ENCODE peak calls at places on chromosomes 7 and 10, in nine cellular contexts. X is neural progenitor cell, H is PC-3, W is MM.1S, R is left ventricle myocardium inferior, Z is fibroblast of lung, D is A549, N is suprapubic skin, K is Peyer's patch. U is an unnamed sample. For H3K4me1, the result is how much of the 10 kb centered on the place peaks cover.

GRCh38 chr7:2717293-2717904 is 29.4 kb downstream of the AMZ1 start:
- DNase-seq in R (peak), N (no peak), K (peak), D (no peak), H (no peak), Z (no peak), X (no peak), W (no peak), U (peak)

GRCh38 chr10:30434273-30435067 is 486 bp downstream of the MAP3K8 start:
- DNase-seq in Z (peak), H (peak), R (peak), X (peak), D (peak), N (peak), W (peak), K (peak), U (peak)

GRCh38 chr7:100963386-100963785 is 6.0 kb upstream of the MUC12 start:
- DNase-seq in X (no peak), N (no peak), R (no peak), W (no peak), H (no peak), K (no peak), Z (no peak), D (no peak), U (no peak)

GRCh38 chr7:125119559-125120115 is 190.0 kb upstream of the POT1 start:
- DNase-seq in X (no peak), K (no peak), Z (no peak), R (no peak), N (no peak), W (no peak), D (no peak), H (no peak), U (no peak)

GRCh38 chr10:19048901-19049300 is 300 bp downstream of the MALRD1 start:
- DNase-seq in K (no peak), D (no peak), H (no peak), R (no peak), X (peak), N (no peak), W (no peak), Z (no peak), U (no peak)

GRCh38 chr10:24209421-24209770 is 458 bp downstream of the KIAA1217 start:
- DNase-seq in R (no peak), D (no peak), Z (peak), W (peak), H (peak), X (peak), N (no peak), K (no peak), U (no peak)

GRCh38 chr10:86100581-86101061 is 266.0 kb downstream of the GRID1 start:
- DNase-seq in X (peak), H (peak), R (no peak), W (peak), K (no peak), Z (peak), D (peak), N (no peak), U (no peak)

GRCh38 chr7:70489808-70490207 is 642.1 kb upstream of the GALNT17 start:
- DNase-seq in W (no peak), X (no peak), K (no peak), H (no peak), R (no peak), Z (no peak), N (no peak), D (no peak), U (no peak)

GRCh38 chr10:69474688-69475432 is 23.6 kb downstream of the TSPAN15 start:
- DNase-seq in N (no peak), X (no peak), H (peak), W (no peak), R (no peak), D (peak), Z (peak), K (no peak), U (no peak)

GRCh38 chr7:114533151-114533550 is 118.5 kb downstream of the FOXP2 start:
- DNase-seq in R (no peak), Z (no peak), N (no peak), W (no peak), K (no peak), H (no peak), X (peak), D (peak), U (no peak)

GRCh38 chr7:77734590-77735421 is 38.5 kb downstream of the RSBN1L start:
- DNase-seq in R (no peak), Z (no peak), H (no peak), K (peak), N (no peak), D (peak), X (no peak), W (no peak), U (peak)

GRCh38 chr7:31074403-31074802 is 22.3 kb downstream of the ADCYAP1R1 start:
- DNase-seq in D (no peak), H (no peak), X (no peak), N (peak), R (peak), Z (no peak), K (peak), W (no peak), U (peak)

GRCh38 chr10:74018241-74018640 is 20.3 kb downstream of the VCL start:
- DNase-seq in R (no peak), Z (no peak), K (peak), W (no peak), D (no peak), H (no peak), X (no peak), N (no peak), U (no peak)

GRCh38 chr7:151233111-151233701 is 923 bp downstream of the CHPF2 start:
- DNase-seq in X (no peak), H (peak), D (peak), R (no peak), W (peak), N (no peak), K (peak), Z (peak), U (no peak)

DNA sequence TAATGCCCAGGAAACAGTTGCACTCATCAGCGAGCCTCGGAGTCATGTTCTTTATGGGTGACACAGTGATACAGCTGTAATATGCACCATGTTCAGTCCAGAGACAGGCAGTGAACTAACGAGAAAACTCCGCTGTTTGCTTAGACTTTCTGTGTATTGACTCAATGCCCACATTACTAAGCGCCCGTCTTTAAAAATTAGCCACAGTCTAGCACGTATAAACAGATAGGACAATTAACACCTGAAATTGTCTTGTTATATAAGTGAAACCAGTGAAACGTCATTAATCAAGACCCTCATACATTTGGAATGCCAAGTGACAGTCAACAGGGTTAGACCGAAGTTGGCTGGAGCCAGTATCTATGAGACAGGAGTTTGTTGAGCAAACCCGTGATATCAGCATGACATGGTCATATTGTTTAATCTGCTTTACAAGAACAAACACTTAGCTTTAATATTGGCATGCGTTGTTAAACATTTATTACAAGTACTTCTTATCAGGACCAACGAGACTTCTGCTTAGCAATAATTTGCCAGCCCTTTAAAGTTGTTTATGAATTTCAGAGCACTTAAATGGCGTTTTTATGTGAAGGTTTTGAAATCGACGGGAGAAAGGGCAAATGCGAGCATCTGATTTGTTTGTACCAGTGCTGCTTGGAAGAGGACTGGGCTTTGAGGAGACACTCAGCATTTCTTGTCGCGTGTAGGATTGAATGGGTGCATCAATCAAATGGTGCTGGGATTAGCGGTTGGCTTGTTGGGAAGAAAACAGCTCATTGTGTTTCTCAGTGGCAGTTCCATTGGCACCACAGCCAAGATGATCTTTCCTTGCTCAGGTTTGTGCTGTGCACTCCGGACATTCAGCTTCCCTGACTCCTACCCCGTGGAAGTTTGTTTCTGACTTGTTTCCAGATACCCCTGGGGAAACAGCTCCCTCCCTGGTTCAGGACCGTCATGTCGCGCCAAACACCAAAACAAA is 56.3 kb downstream of the CAMK1D start:
- DNase-seq in H (peak), K (no peak), N (peak), X (peak), D (peak), R (no peak), Z (peak), W (no peak), U (peak)
- TF ChIP-seq CTCF in H (peak), K (no peak), N (no peak), X (peak), D (peak), R (no peak), Z (no peak), W (no peak), U (no peak)

DNA sequence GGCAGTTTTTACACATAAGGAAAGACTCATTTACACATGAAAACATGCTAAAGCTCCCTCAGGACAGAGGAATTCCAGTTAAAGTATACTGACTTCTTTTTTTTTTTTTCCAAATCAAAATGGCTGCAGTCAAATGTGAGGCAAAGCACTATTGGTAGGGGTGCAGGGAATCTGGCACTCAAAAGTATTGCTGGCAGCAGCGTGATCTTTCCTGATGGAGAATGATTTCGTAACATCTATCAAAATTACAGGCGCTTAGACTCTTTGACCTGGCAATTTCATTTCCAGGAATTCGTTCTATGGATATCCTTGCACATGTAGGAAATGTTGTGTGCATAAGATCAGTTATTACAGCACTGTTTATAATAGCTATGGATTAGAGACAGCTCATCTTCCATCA is 65.7 kb downstream of the VSTM4 start:
- DNase-seq in Z (no peak), W (no peak), K (no peak), N (no peak), D (no peak), H (no peak), X (no peak), R (no peak), U (no peak)
- H3K4me1 ChIP-seq in Z (under half), W (under half), K (under half), N (under half), D (under half), H (under half), X (under half), R (under half), U (under half)

DNA sequence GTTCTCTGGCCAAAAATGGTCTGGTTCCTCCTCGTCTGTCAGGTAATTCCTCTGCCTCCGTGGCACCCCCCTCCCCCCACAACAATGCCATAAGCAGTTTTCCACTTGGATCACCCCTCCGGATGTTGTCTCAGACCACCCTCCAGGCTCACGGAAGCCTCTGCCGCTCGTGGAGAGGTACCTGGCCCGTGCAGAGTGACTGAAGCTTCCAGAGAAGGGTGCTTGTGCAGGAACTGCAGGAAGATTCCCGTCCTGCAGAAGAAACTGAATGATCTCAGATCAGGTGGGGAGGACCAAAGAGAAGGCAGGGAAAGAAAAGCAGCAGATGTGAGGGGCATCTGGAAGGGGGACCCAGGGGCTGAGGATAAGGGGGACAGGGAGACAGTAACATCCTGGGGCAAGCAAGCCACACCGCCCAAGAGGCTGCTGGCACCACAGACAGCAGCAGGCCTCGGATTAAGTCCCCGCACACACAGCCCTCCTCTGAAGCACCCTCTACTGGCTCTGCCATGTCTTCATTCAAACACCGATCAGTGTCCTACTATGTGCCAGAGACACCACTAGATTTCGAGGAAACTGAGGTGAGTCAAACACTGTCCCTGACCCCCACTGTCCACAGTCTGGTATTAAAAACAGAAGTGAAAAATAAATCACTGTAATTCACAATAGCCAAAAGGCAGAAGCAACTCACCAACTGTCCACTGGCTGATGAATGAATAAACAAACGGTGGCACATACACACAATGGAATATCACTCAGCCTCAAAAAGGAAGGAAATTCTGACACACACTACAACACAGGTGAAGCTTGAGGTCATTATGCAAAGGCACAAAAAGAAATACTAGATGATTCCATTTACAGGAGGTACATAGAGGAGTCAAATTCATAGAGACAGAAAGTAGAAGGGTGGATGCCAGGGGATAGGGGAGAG is 26.4 kb downstream of the KIAA1549 start:
- DNase-seq in K (no peak), Z (no peak), R (no peak), N (no peak), D (no peak), W (no peak), X (peak), H (no peak), U (no peak)
- TF ChIP-seq CTCF in K (no peak), Z (no peak), R (no peak), N (no peak), D (no peak), W (no peak), X (peak), H (no peak), U (no peak)

DNA sequence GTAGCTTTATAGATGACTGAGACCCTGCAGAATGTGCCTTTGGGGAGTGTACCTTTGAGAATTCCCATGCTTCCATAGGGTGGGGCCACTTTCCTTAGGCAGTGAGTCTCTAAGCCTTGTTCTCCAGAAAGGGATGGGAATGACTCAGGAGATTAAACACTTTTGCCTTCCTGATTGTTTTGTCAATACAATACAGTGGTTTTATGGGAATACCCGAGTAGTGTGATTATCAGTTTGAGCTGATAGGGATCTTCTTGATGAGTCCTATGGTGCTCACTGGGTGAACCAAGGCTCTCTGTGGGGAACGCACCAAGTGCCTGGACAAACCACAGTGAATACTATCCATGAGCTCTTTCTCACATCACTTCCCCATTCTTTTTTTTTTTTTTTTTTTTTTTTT is 6.3 kb downstream of the MYOF start:
- DNase-seq in W (no peak), Z (peak), D (peak), H (peak), N (no peak), R (no peak), K (no peak), X (no peak), U (no peak)
- H3K4me1 ChIP-seq in W (under half), Z (under half), D (half or more), H (half or more), N (half or more), R (half or more), K (under half), X (under half), U (under half)

DNA sequence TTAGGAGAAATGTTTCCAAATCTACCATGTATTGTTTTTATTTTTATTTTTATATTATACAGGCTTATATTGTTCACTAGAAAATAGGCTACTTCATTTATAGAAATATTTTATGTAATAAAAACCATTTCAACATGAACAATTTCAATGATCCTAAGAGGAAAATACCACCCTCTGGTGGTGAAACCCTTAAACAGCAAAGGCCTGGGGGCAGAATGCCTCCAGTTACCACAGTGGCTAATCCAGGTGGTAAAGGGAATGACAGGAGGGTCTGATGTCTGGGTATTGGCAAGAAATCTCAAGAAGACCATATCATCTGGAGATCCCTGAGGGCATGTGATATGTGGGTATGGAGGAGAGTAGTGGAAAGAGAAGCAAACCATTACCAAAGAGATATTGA is 19.3 kb downstream of the MACC1 start:
- DNase-seq in X (no peak), N (no peak), W (no peak), H (peak), K (no peak), R (no peak), Z (no peak), D (peak), U (no peak)
- TF ChIP-seq CTCF in X (peak), N (no peak), W (peak), H (peak), K (no peak), R (peak), Z (peak), D (no peak), U (no peak)

DNA sequence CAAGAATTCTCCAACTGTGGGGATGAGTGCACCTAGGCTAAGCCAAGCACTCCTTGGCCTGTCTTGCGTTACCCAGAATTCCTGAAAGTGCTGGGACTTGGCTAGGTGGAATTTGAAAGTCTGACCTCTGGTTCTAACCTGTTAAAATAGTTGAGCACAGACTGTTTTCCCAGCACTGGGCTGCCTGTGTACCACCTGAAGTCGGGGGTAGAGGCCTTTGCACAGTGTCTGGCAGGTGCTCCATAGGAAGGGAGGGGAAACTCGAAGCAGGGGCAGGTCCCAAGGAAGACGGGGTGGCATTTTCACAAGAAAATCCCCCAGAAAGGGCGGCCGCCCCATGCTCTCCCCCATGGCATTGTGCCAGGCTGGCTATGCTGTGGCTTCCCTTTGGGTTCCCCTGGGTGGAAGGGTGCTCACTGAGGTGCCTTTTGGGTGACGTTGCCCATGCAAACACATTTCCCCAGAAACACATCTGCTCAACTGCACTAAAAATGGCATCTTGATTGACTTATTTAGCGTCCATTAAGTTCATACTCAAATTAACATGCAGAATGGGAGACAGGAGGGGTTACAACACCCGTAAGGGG is 62.9 kb downstream of the SYPL1 start:
- DNase-seq in N (no peak), X (no peak), W (no peak), K (no peak), H (no peak), Z (no peak), R (no peak), D (no peak), U (no peak)
- H3K4me1 ChIP-seq in N (under half), X (under half), W (under half), K (under half), H (under half), Z (under half), R (under half), D (under half), U (under half)

GRCh38 chr7:155509025-155509724 is 37.2 kb downstream of the CNPY1 start:
- DNase-seq in H (no peak), X (peak), R (no peak), W (no peak), K (no peak), Z (no peak), D (no peak), N (no peak), U (no peak)

GRCh38 chr7:155510975-155511595 is 35.3 kb downstream of the CNPY1 start:
- DNase-seq in N (no peak), D (no peak), X (peak), R (no peak), K (no peak), H (no peak), Z (no peak), W (no peak), U (no peak)

GRCh38 chr7:155508372-155509024 is 37.9 kb downstream of the CNPY1 start:
- DNase-seq in W (no peak), Z (no peak), R (no peak), H (no peak), X (no peak), D (no peak), K (no peak), N (no peak), U (no peak)

GRCh38 chr7:155511597-155511996 is 34.8 kb downstream of the CNPY1 start:
- DNase-seq in Z (no peak), X (no peak), R (no peak), D (no peak), W (no peak), K (no peak), N (no peak), H (no peak), U (no peak)

GRCh38 chr7:155509725-155510551 is 36.4 kb downstream of the CNPY1 start:
- DNase-seq in H (no peak), N (no peak), K (no peak), X (peak), Z (no peak), W (no peak), R (no peak), D (no peak), U (no peak)
- TF ChIP-seq CTCF in H (no peak), N (no peak), K (no peak), X (peak), Z (no peak), W (no peak), R (no peak), D (no peak), U (no peak)